ENCODE peak calls at places on chromosomes 11 and 22, in four cellular contexts. S, V, K and U are unnamed samples.

GRCh38 chr11:130726234-130726559 is 190.1 kb downstream of the SNX19 start:
- DNase-seq in K (peak; percentile 64), V (no peak), S (peak; percentile 34), U (no peak)

GRCh38 chr22:48585916-48586798 is 1241.5 kb downstream of the BRD1 start:
- DNase-seq in V (no peak), K (no peak), S (no peak), U (no peak)

GRCh38 chr11:16204261-16204660 is 152.1 kb downstream of the SOX6 start:
- DNase-seq in K (no peak), S (no peak), V (no peak), U (no peak)

GRCh38 chr11:103281301-103281700 is 172.1 kb downstream of the DYNC2H1 start:
- DNase-seq in S (no peak), V (no peak), K (no peak), U (no peak)

GRCh38 chr22:44685384-44686056 is 16.5 kb upstream of the PRR5 start:
- DNase-seq in V (peak; percentile 60), S (peak; percentile 85), K (no peak), U (peak; percentile 32)

GRCh38 chr11:103378931-103379330 is 269.7 kb downstream of the DYNC2H1 start:
- DNase-seq in S (no peak), K (no peak), V (no peak), U (no peak)

GRCh38 chr22:48823941-48824340 is 1003.7 kb downstream of the BRD1 start:
- DNase-seq in S (no peak), V (no peak), K (no peak), U (no peak)

GRCh38 chr11:8839957-8840945 is 70.7 kb upstream of the AKIP1 start:
- DNase-seq in K (no peak), V (peak; percentile 65), S (peak; percentile 69), U (no peak)

GRCh38 chr11:33476945-33477584 is 219.9 kb downstream of the HIPK3 start:
- DNase-seq in K (no peak), S (no peak), V (no peak), U (no peak)

DNA sequence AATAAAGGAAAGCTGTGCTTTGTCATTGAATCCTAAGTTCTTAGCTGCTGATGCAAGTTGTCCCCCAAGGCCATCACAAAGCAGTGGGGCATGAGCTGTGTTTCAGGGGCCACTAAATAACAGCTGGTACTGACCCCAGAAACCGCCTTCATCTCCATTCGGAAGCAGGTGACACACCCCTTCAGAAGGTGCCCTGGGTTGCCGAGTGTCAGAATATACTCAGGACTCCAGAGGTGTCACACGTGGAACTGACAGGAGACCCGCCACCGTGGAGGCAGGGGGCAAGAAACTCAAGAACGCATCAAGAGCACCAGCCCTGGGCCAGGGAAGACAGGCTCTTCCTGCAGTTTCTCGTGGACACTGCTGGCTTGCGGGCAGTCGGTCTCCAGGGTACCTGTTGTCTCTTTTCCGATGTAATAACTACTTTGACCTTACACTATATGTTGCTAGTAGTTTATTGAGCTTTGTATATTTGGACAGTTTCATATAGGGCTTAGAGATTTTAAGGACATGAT is 41.5 kb downstream of the PPP2R1B start:
- DNase-seq in S (no peak), V (no peak), K (no peak), U (no peak)
- H3K36me3 ChIP-seq in S (peaks cover 22% of the 10 kb centered on the region), V (peaks cover 29% of the 10 kb centered on the region), K (peaks cover 86% of the 10 kb centered on the region), U (no peaks in the 10 kb centered on the region)

GRCh38 chr11:117366875-117367274 is 39.2 kb downstream of the CEP164 start:
- DNase-seq in S (no peak), V (no peak), K (no peak), U (no peak)
- H3K36me3 ChIP-seq in S (no peaks in the 10 kb centered on the region), V (peaks cover 31% of the 10 kb centered on the region), K (peaks cover 67% of the 10 kb centered on the region), U (no peaks in the 10 kb centered on the region)

GRCh38 chr11:60459345-60459744 is 3.7 kb downstream of the MS4A1 start:
- DNase-seq in K (no peak), S (no peak), V (no peak), U (no peak)
- H3K36me3 ChIP-seq in K (no peaks in the 10 kb centered on the region), S (no peaks in the 10 kb centered on the region), V (no peaks in the 10 kb centered on the region), U (no peaks in the 10 kb centered on the region)

GRCh38 chr22:17924735-17925727 is 99.3 kb downstream of the MICAL3 start:
- DNase-seq in K (no peak), V (no peak), S (no peak), U (no peak)

GRCh38 chr22:17926516-17926915 is 97.8 kb downstream of the MICAL3 start:
- DNase-seq in K (no peak), S (no peak), V (no peak), U (no peak)

GRCh38 chr22:17929909-17930308 is 94.5 kb downstream of the MICAL3 start:
- DNase-seq in K (no peak), S (no peak), V (no peak), U (no peak)

GRCh38 chr22:17928391-17928790 is 96.0 kb downstream of the MICAL3 start:
- DNase-seq in S (no peak), K (no peak), V (no peak), U (no peak)

GRCh38 chr22:17927062-17927461 is 97.3 kb downstream of the MICAL3 start:
- DNase-seq in S (no peak), V (no peak), K (no peak), U (no peak)
- H3K36me3 ChIP-seq in S (no peaks in the 10 kb centered on the region), V (no peaks in the 10 kb centered on the region), K (no peaks in the 10 kb centered on the region), U (no peaks in the 10 kb centered on the region)

GRCh38 chr11:74842967-74843366 is 94.3 kb downstream of the RNF169 start:
- DNase-seq in K (no peak), S (no peak), V (no peak), U (no peak)
- H3K36me3 ChIP-seq in K (peaks cover 98% of the 10 kb centered on the region), S (no peaks in the 10 kb centered on the region), V (peaks cover 15% of the 10 kb centered on the region), U (no peaks in the 10 kb centered on the region)

DNA sequence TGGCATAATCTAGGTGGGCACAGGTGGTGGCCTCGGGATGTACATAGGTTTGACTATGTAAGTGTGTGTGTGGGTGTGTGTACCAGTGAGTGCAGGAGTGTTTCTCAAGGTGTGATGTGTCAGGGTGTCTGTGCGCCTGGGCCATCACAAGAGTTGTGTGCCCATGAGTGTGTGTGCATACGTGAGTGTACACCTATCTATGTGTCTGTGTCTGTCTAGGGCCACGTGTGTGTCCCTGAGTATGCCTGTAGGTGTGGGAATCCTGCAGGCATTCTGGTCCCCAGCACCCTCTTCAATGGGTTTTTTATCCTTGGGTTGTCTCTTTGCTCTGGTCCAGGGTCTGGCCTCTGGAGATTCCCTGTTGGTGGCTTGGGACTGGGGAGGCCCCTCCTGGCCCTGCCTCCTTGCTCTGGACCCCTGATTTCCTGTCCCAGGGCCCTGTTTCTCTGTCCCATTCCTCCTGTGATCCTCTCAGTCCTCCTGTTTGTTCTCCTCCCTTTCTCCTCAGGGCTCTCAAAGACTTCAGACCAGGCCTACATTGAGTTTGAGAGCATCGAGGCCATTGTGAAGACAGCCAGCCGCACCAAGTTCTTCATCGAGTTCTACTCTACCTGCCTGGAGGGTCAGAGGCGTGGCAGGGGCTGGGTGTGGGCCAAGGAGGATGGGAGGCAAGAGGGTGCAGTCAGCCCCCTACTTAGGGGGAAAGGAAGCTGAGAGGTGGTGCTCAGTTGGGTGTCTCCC is 9.4 kb downstream of the INPPL1 start:
- DNase-seq in S (no peak), K (no peak), V (no peak), U (no peak)
- H3K36me3 ChIP-seq in S (peaks cover 48% of the 10 kb centered on the region), K (peaks cover 94% of the 10 kb centered on the region), V (peaks cover 17% of the 10 kb centered on the region), U (peaks cover 83% of the 10 kb centered on the region)

GRCh38 chr22:22935546-22936157 is 48.0 kb downstream of the IGLL5 start:
- DNase-seq in V (no peak), K (peak; percentile 42), S (no peak), U (no peak)

GRCh38 chr22:22938672-22939536 is 51.3 kb downstream of the IGLL5 start:
- DNase-seq in S (no peak), V (no peak), K (peak; percentile 12), U (no peak)

GRCh38 chr22:22936190-22936914 is 48.7 kb downstream of the IGLL5 start:
- DNase-seq in K (no peak), S (no peak), V (no peak), U (no peak)

GRCh38 chr22:22937894-22938480 is 50.4 kb downstream of the IGLL5 start:
- DNase-seq in S (no peak), V (no peak), K (no peak), U (no peak)

GRCh38 chr22:22936915-22937656 is 49.5 kb downstream of the IGLL5 start:
- DNase-seq in V (no peak), S (no peak), K (no peak), U (no peak)
- H3K36me3 ChIP-seq in V (no peaks in the 10 kb centered on the region), S (no peaks in the 10 kb centered on the region), K (no peaks in the 10 kb centered on the region), U (no peaks in the 10 kb centered on the region)